ENCODE peak calls at places on chromosomes 6 and 20, in nine cellular contexts. G is osteocyte, R is fibroblast of mammary gland, O is cardiac fibroblast, Z is GM12865, C is H9, H is tibial artery, N is WTC11, U is fibroblast of villous mesenchyme. I is an unnamed sample.

GRCh38 chr6:53290547-53291510 is 57.9 kb downstream of the ELOVL5 start:
- DNase-seq in N (no peak), C (no peak), O (no peak), Z (no peak), G (no peak), U (no peak), H (no peak), R (no peak), I (no peak)

GRCh38 chr20:16279320-16279719 is 293.9 kb downstream of the KIF16B start:
- DNase-seq in H (no peak), C (no peak), U (no peak), Z (peak; percentile 17), O (no peak), N (peak; percentile 17), R (peak; percentile 5), G (peak; percentile 46), I (no peak)

GRCh38 chr6:52904562-52905279 is 4.8 kb downstream of the GSTA3 start:
- DNase-seq in O (peak; percentile 10), H (no peak), G (no peak), Z (no peak), R (peak; percentile 22), N (peak; percentile 50), U (no peak), C (peak; percentile 66), I (no peak)

GRCh38 chr6:44000164-44000842 is 126.9 kb downstream of the MRPL14 start:
- DNase-seq in H (no peak), C (peak; percentile 94), N (peak; percentile 36), Z (peak; percentile 75), U (no peak), G (no peak), R (no peak), O (no peak), I (peak; percentile 70)

GRCh38 chr6:137272403-137272802 is 53.2 kb upstream of the IFNGR1 start:
- DNase-seq in G (no peak), U (no peak), N (no peak), H (no peak), Z (no peak), C (no peak), R (peak; percentile 12), O (no peak), I (no peak)

GRCh38 chr6:145670306-145670705 is 65.0 kb downstream of the EPM2A start:
- DNase-seq in Z (no peak), R (peak; percentile 27), U (no peak), N (no peak), G (no peak), H (no peak), O (peak; percentile 68), C (no peak), I (no peak)

GRCh38 chr6:150492507-150492906 is 107.2 kb upstream of the PLEKHG1 start:
- DNase-seq in H (no peak), U (no peak), O (peak; percentile 5), G (no peak), N (peak; percentile 19), Z (peak; percentile 12), R (no peak), C (peak; percentile 36), I (no peak)

GRCh38 chr6:56693988-56694387 is 51.3 kb upstream of the DST start:
- DNase-seq in N (no peak), H (no peak), G (no peak), Z (no peak), U (no peak), R (no peak), C (no peak), O (no peak), I (no peak)

GRCh38 chr6:36969240-36969691 is 14.7 kb downstream of the PI16 start:
- DNase-seq in U (no peak), N (no peak), G (no peak), H (no peak), Z (no peak), O (no peak), C (no peak), R (no peak), I (no peak)
- TF ChIP-seq CTCF in U (no peak), N (no peak), G (no peak), H (no peak), Z (no peak), O (no peak), C (no peak), R (no peak), I (no peak)

DNA sequence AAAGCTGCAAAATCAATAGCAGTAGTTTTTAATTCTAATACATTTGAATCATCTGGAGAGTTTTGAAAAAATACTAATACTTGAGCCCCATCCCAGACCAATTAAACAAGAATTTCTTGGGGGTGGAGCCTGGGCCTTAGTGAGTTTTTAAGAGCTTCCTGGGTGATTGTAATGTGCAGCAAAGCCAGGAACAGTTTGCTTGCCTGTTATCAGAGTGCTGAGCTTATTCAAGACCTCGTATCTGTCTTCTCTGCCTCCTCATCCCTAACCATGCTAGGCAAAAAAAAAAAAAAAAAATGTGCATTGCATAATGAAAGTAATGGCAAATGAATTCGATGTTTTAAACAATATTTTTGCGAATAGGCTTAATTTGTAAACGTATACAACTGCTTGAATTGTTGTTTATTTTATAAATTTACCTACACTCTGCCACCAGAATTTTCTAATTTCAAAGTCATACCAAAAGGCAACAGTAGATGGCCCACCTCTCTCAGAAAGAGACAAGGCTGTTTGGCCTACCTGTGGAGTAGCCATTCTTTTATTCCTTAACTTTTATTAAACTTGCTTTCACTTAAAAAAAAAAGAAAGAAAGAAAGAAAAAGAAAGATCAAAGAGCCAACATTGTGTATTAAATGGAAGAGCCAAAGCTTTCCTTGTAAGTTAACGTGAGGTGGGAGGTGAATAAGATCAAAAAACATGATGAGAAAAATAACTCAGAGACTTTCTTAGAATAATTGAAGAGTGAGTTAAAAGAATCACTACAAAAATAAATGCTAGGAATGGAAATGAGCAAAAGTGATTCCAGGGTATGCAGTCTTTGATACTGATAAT is 36.2 kb upstream of the MYB start:
- DNase-seq in C (no peak), G (no peak), Z (peak; percentile 62), N (no peak), U (peak; percentile 43), R (peak; percentile 40), O (peak; percentile 55), H (no peak), I (no peak)
- TF ChIP-seq CTCF in C (peak; percentile 79), G (peak; percentile 63), Z (peak; percentile 52), N (peak; percentile 42), U (peak; percentile 66), R (peak; percentile 61), O (peak; percentile 70), H (no peak), I (peak; percentile 56)

GRCh38 chr6:17283074-17283473 is 1.9 kb downstream of the RBM24 start:
- DNase-seq in N (no peak), G (no peak), R (no peak), C (no peak), U (no peak), H (no peak), O (no peak), Z (no peak), I (no peak)

GRCh38 chr6:17280138-17280537 is 1.0 kb upstream of the RBM24 start:
- DNase-seq in N (no peak), G (no peak), O (no peak), Z (no peak), U (no peak), R (no peak), H (no peak), C (no peak), I (no peak)

GRCh38 chr6:17281100-17281496 is at the start of gene RBM24:
- DNase-seq in H (peak; percentile 64), G (peak; percentile 92), U (peak; percentile 73), R (peak; percentile 63), C (peak; percentile 65), O (peak; percentile 73), Z (no peak), N (peak; percentile 71), I (peak; percentile 20)

GRCh38 chr6:17280552-17281090 is 540 bp upstream of the RBM24 start:
- DNase-seq in R (no peak), Z (no peak), N (peak; percentile 69), C (peak; percentile 75), H (peak; percentile 51), G (peak; percentile 86), U (no peak), O (no peak), I (no peak)

DNA sequence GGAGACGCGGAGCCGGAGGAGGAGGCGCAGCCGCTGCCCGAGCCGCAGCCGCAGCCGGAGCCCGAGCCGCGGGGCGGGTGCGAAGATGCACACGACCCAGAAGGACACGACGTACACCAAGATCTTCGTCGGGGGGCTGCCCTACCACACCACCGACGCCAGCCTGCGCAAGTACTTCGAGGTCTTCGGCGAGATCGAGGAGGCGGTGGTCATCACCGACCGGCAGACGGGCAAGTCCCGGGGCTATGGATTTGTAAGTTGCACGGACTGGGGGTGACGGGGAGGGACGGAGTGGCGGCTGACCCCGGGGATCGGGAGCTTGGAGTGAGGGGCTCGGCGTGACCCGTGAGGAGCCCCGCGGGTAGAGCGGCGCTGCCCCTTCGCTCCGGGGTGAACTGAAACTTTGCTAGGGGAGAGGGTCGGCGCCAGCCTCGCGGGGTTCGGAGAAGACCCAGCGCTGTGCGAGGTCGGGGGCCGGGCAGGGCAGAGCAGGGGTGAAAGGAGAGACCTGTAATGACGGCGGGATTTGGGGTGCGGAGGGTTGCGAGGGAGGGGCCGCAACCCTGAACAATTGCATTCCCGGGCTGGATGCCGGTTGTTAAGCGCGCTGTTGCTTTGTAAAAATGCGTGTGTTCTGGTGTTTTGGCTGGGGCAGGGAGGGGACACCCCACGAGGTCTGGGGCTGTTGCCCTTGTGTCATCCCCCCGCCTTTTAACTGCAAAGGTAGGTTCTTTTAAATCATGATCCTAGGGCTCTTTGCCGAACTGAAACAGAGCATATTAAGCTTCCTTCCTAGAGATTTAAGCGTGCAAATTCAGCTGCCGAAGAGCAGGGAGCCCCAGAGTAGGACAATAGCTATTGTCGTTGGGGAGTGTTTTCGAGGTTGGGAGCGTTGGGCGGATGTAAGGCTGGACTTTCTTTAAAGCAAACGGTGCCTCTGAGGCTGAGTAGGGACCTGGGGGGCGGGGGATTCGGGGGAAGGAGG is 628 bp downstream of the RBM24 start:
- DNase-seq in N (peak; percentile 28), H (no peak), R (no peak), U (no peak), O (peak; percentile 25), C (peak; percentile 43), G (no peak), Z (no peak), I (no peak)
- TF ChIP-seq CTCF in N (no peak), H (no peak), R (no peak), U (no peak), O (no peak), C (no peak), G (no peak), Z (no peak), I (no peak)

GRCh38 chr6:168052291-168052891 is 26.6 kb downstream of the FRMD1 start:
- DNase-seq in H (no peak), O (no peak), C (no peak), G (no peak), U (no peak), R (no peak), N (no peak), Z (no peak), I (no peak)

GRCh38 chr6:168049681-168050224 is 29.3 kb downstream of the FRMD1 start:
- DNase-seq in R (no peak), N (no peak), C (no peak), G (no peak), U (no peak), O (no peak), Z (no peak), H (no peak), I (no peak)

GRCh38 chr6:168051648-168052047 is 27.4 kb downstream of the FRMD1 start:
- DNase-seq in H (no peak), O (no peak), U (no peak), Z (no peak), N (no peak), R (no peak), G (no peak), C (no peak), I (no peak)

GRCh38 chr6:168050225-168050796 is 28.7 kb downstream of the FRMD1 start:
- DNase-seq in U (no peak), R (no peak), O (no peak), N (no peak), G (no peak), H (no peak), Z (no peak), C (no peak), I (no peak)

DNA sequence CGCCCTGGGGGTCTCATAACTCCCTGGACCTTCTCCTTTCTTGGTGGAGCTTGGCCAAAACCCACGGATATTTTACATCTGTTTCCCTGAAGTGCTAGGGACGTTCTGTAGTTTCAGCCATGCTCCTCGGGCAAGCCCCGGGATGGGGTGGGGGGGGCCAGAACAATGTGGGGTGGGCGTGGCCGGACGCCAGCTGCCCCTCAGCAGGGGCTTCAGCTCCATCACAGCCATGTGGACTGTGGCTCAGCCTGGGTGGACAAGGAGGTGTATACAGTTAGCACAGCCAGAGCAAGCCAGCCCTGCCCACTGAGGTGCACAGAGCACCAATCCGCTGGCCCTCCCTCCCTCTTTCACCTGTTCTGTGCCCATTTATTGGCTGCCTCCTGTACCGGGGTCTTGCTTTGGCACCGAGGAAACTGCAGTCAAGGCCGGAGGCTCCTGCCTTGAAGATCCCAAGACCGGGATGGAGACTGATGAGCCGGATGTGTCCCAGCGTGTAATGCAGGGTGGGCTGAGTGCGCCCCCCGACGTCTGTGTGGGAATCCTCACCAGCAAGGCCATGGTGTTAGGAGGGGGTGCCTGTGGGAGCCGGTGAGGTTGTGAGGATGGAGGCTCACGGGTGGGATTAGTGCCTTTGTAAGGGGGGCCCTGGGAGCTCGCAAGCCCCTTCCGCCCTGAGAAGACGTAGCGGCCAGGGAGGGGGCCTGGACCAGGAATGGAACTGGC is 28.0 kb downstream of the FRMD1 start:
- DNase-seq in Z (no peak), G (no peak), N (peak; percentile 58), H (no peak), O (peak; percentile 34), C (peak; percentile 55), U (peak; percentile 33), R (peak; percentile 20), I (no peak)
- TF ChIP-seq CTCF in Z (no peak), G (no peak), N (peak; percentile 25), H (no peak), O (peak; percentile 10), C (peak; percentile 61), U (peak; percentile 46), R (peak; percentile 31), I (no peak)

I was measured in GM10248.